ENCODE peak calls at places on chromosomes 12 and 14, in seven cellular contexts. J, S, U, C, Z, Y and F are unnamed samples.

GRCh38 chr12:16323010-16323409 is 24.4 kb upstream of the MGST1 start:
- DNase-seq in J (no peak), S (no peak), U (no peak), C (no peak), Z (no peak), Y (peak), F (no peak)

GRCh38 chr12:93591137-93591868 is 18.8 kb downstream of the SOCS2 start:
- DNase-seq in J (peak), S (peak), U (peak), C (peak), Z (peak), Y (peak), F (peak)

GRCh38 chr12:34297790-34298164 is 275.5 kb downstream of the ALG10 start:
- DNase-seq in J (no peak), S (no peak), U (no peak), C (no peak), Z (no peak), Y (no peak), F (no peak)

GRCh38 chr12:108613548-108613947 is 15.7 kb upstream of the TMEM119 start:
- DNase-seq in J (peak), S (no peak), U (no peak), C (peak), Z (no peak), Y (no peak), F (no peak)

GRCh38 chr14:77219591-77219990 is 38.0 kb downstream of the TMEM63C start:
- DNase-seq in J (no peak), S (no peak), U (no peak), C (peak), Z (no peak), Y (no peak), F (no peak)

GRCh38 chr12:48001426-48002178 is 2.7 kb downstream of the COL2A1 start:
- DNase-seq in J (peak), S (no peak), U (peak), C (peak), Z (no peak), Y (peak), F (no peak)

GRCh38 chr14:54737132-54737711 is 165.4 kb downstream of the GCH1 start:
- DNase-seq in J (no peak), S (no peak), U (peak), C (no peak), Z (no peak), Y (peak), F (no peak)

GRCh38 chr14:22979748-22980392 is 2.5 kb downstream of the AJUBA start:
- DNase-seq in J (no peak), S (no peak), U (no peak), C (no peak), Z (no peak), Y (no peak), F (no peak)

GRCh38 chr12:17266856-17267255 is 660.9 kb upstream of the LMO3 start:
- DNase-seq in J (no peak), S (no peak), U (no peak), C (no peak), Z (no peak), Y (no peak), F (no peak)

GRCh38 chr12:53213348-53213747 is 6.3 kb upstream of the ITGB7 start:
- DNase-seq in J (peak), S (peak), U (peak), C (peak), Z (peak), Y (peak), F (peak)

GRCh38 chr12:546920-547845 is 87.4 kb downstream of the B4GALNT3 start:
- DNase-seq in J (peak), S (peak), U (peak), C (no peak), Z (peak), Y (peak), F (peak)

GRCh38 chr12:132736378-132736777 is 25.3 kb downstream of the ANKLE2 start:
- DNase-seq in J (peak), S (no peak), U (no peak), C (no peak), Z (no peak), Y (no peak), F (no peak)

GRCh38 chr12:68358532-68359485 is 26.6 kb upstream of the MDM1 start:
- DNase-seq in J (no peak), S (peak), U (peak), C (peak), Z (peak), Y (peak), F (peak)

GRCh38 chr12:72209096-72209495 is 63.1 kb upstream of the TRHDE start:
- DNase-seq in J (no peak), S (no peak), U (no peak), C (no peak), Z (no peak), Y (no peak), F (no peak)

GRCh38 chr12:57952766-57953165 is 11.4 kb downstream of the ATP23 start:
- DNase-seq in J (no peak), S (no peak), U (no peak), C (no peak), Z (no peak), Y (no peak), F (no peak)

GRCh38 chr12:29831173-29831572 is 47.4 kb upstream of the TMTC1 start:
- DNase-seq in J (no peak), S (no peak), U (no peak), C (no peak), Z (no peak), Y (no peak), F (no peak)

DNA sequence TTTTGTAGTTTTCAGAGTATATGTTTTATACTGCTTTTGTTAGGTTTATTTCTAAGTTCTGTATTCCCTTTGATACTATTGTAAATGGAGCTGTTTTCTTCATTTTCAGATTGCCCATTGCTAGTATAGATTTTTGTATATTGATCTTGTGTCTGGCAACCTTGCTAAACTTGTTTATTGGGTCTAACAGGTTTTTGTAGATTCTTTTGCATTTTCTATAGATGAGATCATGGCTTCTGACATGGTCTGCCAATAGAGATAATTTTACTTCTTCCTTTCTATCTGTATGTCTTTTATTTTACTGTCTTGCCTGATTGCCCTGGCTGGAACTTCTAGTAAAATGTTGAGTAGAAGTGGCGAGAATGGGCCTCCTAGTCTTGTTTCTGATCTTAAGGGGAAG is 40.3 kb downstream of the ANKRD9 start:
- DNase-seq in J (no peak), S (no peak), U (no peak), C (no peak), Z (no peak), Y (peak), F (no peak)
- H3K27ac ChIP-seq in J (no peak), S (no peak), U (no peak), C (no peak), Z (no peak), Y (peak), F (no peak)

GRCh38 chr12:24903305-24904088 is 45.4 kb downstream of the BCAT1 start:
- DNase-seq in J (no peak), S (no peak), U (no peak), C (no peak), Z (no peak), Y (no peak), F (no peak)
- H3K27ac ChIP-seq in J (no peak), S (no peak), U (no peak), C (no peak), Z (no peak), Y (no peak), F (peak)

DNA sequence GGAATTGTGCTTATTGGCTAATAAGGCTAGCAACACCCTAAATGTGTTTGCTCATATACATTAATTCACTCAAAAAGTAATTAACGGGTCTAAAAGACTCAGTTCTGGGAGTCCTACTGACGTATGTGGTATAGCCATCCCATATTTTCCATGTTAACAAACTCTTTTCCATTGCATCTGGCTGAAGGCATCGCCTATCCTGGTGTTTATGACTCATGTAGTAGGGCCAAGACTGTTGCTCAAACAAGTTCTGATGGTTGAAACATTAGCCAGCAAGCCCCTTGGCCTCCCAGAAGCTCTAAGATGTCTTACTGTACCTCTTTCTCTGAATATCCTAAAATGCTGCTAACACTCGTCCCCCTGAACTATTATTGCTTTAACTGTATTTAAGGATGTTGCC is 98.4 kb downstream of the PHLDA1 start:
- DNase-seq in J (no peak), S (no peak), U (no peak), C (no peak), Z (no peak), Y (peak), F (no peak)
- H3K27ac ChIP-seq in J (no peak), S (no peak), U (no peak), C (no peak), Z (no peak), Y (no peak), F (no peak)

DNA sequence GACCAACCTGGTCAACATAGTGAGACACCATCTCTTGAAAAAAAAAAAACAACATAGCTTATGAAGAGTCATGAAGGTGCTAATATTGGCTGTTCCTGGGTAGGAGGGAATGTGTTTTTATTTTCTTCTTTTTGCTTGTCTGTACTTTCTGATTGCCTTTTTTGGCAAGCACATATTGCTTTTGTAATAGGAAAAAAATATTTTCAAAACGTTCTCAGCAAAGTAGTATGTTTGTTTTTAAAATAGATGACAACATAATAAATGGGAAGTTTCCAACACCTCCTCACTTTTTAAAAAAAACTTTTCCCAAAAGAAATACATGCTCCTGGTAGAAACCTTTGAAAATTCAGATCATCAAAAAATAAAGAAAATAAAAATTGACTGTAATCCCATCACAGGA is 20.9 kb downstream of the FOS start:
- DNase-seq in J (no peak), S (no peak), U (no peak), C (no peak), Z (no peak), Y (no peak), F (no peak)
- H3K27ac ChIP-seq in J (no peak), S (no peak), U (no peak), C (no peak), Z (no peak), Y (no peak), F (peak)